ENCODE peak calls at places on chromosomes 4 and X, in six cellular contexts. K is SK-N-SH, G is HCT116, M is H1, B is HepG2, W is K562. R is an unnamed sample. For H3K36me3, the result is how much of the 10 kb centered on the place peaks cover.

GRCh38 chr4:136002316-136002715 is 1530.0 kb downstream of the PCDH18 start:
- DNase-seq in G (no peak), W (no peak), K (no peak), M (no peak), B (no peak), R (no peak)

GRCh38 chr4:20486433-20486832 is 213.8 kb upstream of the PACRGL start:
- DNase-seq in M (no peak), K (no peak), B (no peak), G (no peak), W (no peak), R (no peak)

GRCh38 chr4:604131-604530 is 21.2 kb upstream of the PDE6B start:
- DNase-seq in K (no peak), M (no peak), W (no peak), G (no peak), B (no peak), R (no peak)

GRCh38 chrX:119015407-119016242 is 41.2 kb downstream of the LONRF3 start:
- DNase-seq in G (peak), M (no peak), K (no peak), W (no peak), B (no peak), R (peak)

GRCh38 chr4:85807247-85807915 is 332.4 kb downstream of the ARHGAP24 start:
- DNase-seq in K (no peak), B (no peak), W (no peak), M (no peak), G (no peak), R (no peak)

GRCh38 chr4:76585270-76585669 is 150.2 kb downstream of the SHROOM3 start:
- DNase-seq in W (no peak), G (no peak), M (no peak), K (no peak), B (no peak), R (no peak)

GRCh38 chr4:98232202-98232601 is 29.0 kb upstream of the RAP1GDS1 start:
- DNase-seq in K (no peak), B (no peak), M (no peak), G (no peak), W (no peak), R (no peak)

GRCh38 chrX:1555370-1555769 is 18.4 kb upstream of the P2RY8 start:
- DNase-seq in M (no peak), G (no peak), B (no peak), W (no peak), K (no peak), R (no peak)

GRCh38 chr4:24382381-24382780 is 202.0 kb downstream of the DHX15 start:
- DNase-seq in B (peak), G (no peak), K (no peak), M (no peak), W (no peak), R (no peak)

GRCh38 chr4:5041609-5042234 is 9.6 kb upstream of the STK32B start:
- DNase-seq in K (no peak), M (no peak), W (no peak), G (no peak), B (no peak), R (no peak)

GRCh38 chr4:1211371-1211770 is 37.6 kb downstream of the CTBP1 start:
- DNase-seq in G (no peak), K (no peak), M (no peak), W (no peak), B (no peak), R (no peak)

GRCh38 chrX:106000203-106000602 is 38.3 kb downstream of the SERPINA7 start:
- DNase-seq in W (no peak), G (no peak), K (no peak), B (no peak), M (no peak), R (no peak)

GRCh38 chr4:10115271-10115656 is 1.3 kb downstream of the WDR1 start:
- DNase-seq in K (no peak), G (no peak), W (no peak), B (peak), M (no peak), R (no peak)
- H3K36me3 ChIP-seq in K (under half), G (half or more), W (half or more), B (under half), M (under half), R (under half)

DNA sequence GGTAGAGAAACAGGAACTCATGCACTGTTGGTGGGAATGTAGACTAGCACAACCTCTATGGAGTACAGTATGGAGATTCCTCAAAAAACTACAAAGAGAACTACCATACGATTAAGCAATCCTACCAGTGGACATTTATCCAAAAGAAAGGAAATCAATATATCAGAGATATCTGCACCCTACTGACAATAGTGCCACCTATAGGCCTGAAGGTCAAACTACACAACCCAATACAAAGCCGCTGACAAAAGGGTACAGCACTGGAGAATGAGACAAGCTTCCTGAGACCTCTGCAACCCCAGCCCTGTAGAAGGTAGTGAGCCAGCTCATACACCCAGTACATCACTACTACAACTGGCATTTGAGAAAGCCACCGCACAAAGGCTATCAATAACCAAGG is 67.1 kb downstream of the CBR4 start:
- DNase-seq in K (no peak), G (peak), B (no peak), W (peak), M (no peak), R (no peak)
- TF ChIP-seq SIN3A in K (no peak), G (no peak), B (no peak), W (no peak), M (no peak), R (no peak)

GRCh38 chr4:15917297-15917696 is 21.2 kb downstream of the FGFBP1 start:
- DNase-seq in W (no peak), G (no peak), B (no peak), M (no peak), K (no peak), R (no peak)

GRCh38 chr4:15921592-15921932 is 17.0 kb downstream of the FGFBP1 start:
- DNase-seq in G (no peak), M (no peak), K (no peak), W (no peak), B (no peak), R (no peak)

GRCh38 chr4:15925830-15926229 is 12.7 kb downstream of the FGFBP1 start:
- DNase-seq in W (no peak), K (no peak), B (no peak), G (no peak), M (no peak), R (no peak)

GRCh38 chr4:15918484-15919129 is 19.9 kb downstream of the FGFBP1 start:
- DNase-seq in M (no peak), B (no peak), G (no peak), W (no peak), K (peak), R (no peak)

GRCh38 chr4:15920723-15921591 is 17.6 kb downstream of the FGFBP1 start:
- DNase-seq in W (no peak), G (peak), M (no peak), B (no peak), K (no peak), R (peak)
- H3K36me3 ChIP-seq in W (under half), G (under half), M (under half), B (under half), K (under half), R (under half)

GRCh38 chrX:150324035-150324728 is 38.9 kb upstream of the MAMLD1 start:
- DNase-seq in B (peak), M (no peak), G (peak), W (no peak), K (no peak), R (peak)
- TF ChIP-seq SIN3A in B (no peak), M (no peak), G (no peak), W (no peak), K (no peak), R (no peak)

DNA sequence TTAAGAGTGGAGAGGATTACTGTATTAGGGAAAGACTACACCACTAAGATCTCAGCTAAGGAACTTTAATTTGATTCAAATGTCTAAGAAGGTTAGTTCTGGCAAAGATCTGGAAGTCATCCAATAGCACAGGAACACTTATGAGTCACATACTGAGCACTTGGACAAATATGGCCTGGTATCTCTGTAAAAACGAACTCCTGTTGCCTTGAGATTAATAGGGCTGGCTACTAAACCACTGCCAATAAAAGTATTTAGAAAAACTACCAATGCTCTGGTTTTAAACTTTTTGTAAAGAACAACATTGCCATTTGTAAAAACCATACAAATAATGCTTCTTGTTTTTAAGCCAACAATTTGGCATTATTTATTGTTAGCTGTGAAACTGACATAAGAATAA is 70.5 kb downstream of the SEC24D start:
- DNase-seq in B (no peak), K (no peak), M (no peak), W (peak), G (peak), R (peak)
- H3K36me3 ChIP-seq in B (half or more), K (under half), M (half or more), W (under half), G (under half), R (under half)

GRCh38 chr4:186724861-186725419 is 1.3 kb upstream of the FAT1 start:
- DNase-seq in M (no peak), K (no peak), B (no peak), W (no peak), G (no peak), R (no peak)
- TF ChIP-seq SIN3A in M (peak), K (no peak), B (no peak), W (no peak), G (no peak), R (no peak)

DNA sequence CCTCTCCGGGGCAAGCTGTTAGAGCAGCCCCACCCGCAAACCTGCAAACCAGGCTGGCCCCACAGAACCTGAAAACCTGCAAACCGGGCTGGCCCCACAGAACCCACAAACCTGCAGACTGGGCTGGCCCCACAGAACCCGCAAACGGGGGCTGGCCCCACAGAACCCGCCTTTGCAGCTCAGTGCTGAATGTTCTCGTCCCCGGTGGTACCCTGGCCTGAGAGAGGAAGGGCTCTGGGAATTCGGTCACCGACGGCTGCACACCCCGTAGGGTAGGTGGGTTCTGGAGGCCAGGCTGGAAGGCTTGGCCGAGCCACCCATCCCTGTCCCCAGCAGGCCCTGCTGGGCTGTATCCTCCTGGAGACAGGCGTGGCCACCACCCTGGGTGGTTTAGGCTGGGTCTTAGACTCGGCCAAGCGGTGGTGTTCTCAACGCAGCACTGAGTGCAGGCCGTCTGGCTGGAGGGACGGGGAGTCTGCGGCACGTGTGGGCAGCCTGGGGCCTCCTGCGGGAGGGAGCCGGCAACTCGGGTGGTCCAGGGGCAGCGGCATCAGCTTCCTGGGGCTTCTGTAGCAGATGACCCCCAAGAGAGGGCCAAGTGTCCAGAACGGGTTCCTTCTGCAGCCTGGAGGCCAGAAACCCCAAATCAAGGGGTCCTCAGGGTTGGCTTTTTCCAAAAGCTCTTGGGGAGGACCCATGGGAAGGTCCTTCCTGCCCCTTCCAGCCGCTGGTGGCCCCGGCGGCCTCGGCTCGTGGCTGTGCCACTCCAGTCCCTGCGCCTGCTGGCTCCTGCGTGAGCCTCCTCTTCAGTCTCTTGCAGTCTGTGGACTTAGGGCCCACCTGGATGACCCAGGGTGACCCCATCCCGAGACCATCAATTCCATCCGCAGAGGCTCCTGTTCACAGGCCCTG is 15.6 kb downstream of the DOK7 start:
- DNase-seq in M (no peak), K (no peak), B (no peak), G (no peak), W (no peak), R (no peak)
- H3K36me3 ChIP-seq in M (under half), K (under half), B (under half), G (under half), W (under half), R (under half)